ENCODE peak calls at places on chromosomes 1 and 21, in seven cellular contexts. One of them, this sample, is unnamed.
A peak's percentile ranks its signal among the peaks of the same experiment; 100 is the strongest.

GRCh38 chr1:213656482-213656881 is 331.3 kb upstream of the PROX1 start:
- DNase-seq in tibial nerve: no peak
- DNase-seq in prostate gland: no peak
- DNase-seq in heart left ventricle: no peak
- DNase-seq in A549: no peak
- DNase-seq in adrenal gland: no peak
- DNase-seq in ovary: no peak
- DNase-seq in this sample: no peak

GRCh38 chr21:16086121-16086520 is 356.3 kb downstream of the USP25 start:
- DNase-seq in tibial nerve: no peak
- DNase-seq in prostate gland: no peak
- DNase-seq in heart left ventricle: no peak
- DNase-seq in A549: no peak
- DNase-seq in adrenal gland: no peak
- DNase-seq in ovary: no peak
- DNase-seq in this sample: no peak

GRCh38 chr1:192546596-192547199 is 28.9 kb upstream of the RGS1 start:
- DNase-seq in tibial nerve: no peak
- DNase-seq in prostate gland: no peak
- DNase-seq in heart left ventricle: no peak
- DNase-seq in A549: no peak
- DNase-seq in adrenal gland: no peak
- DNase-seq in ovary: no peak
- DNase-seq in this sample: no peak

GRCh38 chr1:30793209-30793608 is 35.6 kb upstream of the LAPTM5 start:
- DNase-seq in tibial nerve: no peak
- DNase-seq in prostate gland: no peak
- DNase-seq in heart left ventricle: no peak
- DNase-seq in A549: no peak
- DNase-seq in adrenal gland: no peak
- DNase-seq in ovary: no peak
- DNase-seq in this sample: no peak

GRCh38 chr1:230392141-230392909 is 33.8 kb downstream of the PGBD5 start:
- DNase-seq in tibial nerve: no peak
- DNase-seq in prostate gland: no peak
- DNase-seq in heart left ventricle: no peak
- DNase-seq in A549: no peak
- DNase-seq in adrenal gland: no peak
- DNase-seq in ovary: no peak
- DNase-seq in this sample: no peak

GRCh38 chr1:56573311-56573710 is 6.1 kb downstream of the PLPP3 start:
- DNase-seq in tibial nerve: peak; percentile 34
- DNase-seq in prostate gland: no peak
- DNase-seq in heart left ventricle: no peak
- DNase-seq in A549: no peak
- DNase-seq in adrenal gland: no peak
- DNase-seq in ovary: no peak
- DNase-seq in this sample: no peak

GRCh38 chr1:199449221-199449620 is 578.3 kb upstream of the NR5A2 start:
- DNase-seq in tibial nerve: no peak
- DNase-seq in prostate gland: no peak
- DNase-seq in heart left ventricle: no peak
- DNase-seq in A549: no peak
- DNase-seq in adrenal gland: no peak
- DNase-seq in ovary: no peak
- DNase-seq in this sample: no peak

GRCh38 chr1:21334214-21335087 is 44.2 kb upstream of the ECE1 start:
- DNase-seq in tibial nerve: peak; percentile 61
- DNase-seq in prostate gland: no peak
- DNase-seq in heart left ventricle: peak; percentile 76
- DNase-seq in A549: peak; percentile 65
- DNase-seq in adrenal gland: peak; percentile 93
- DNase-seq in ovary: peak; percentile 83
- DNase-seq in this sample: no peak

GRCh38 chr1:28240024-28240423 is 4.1 kb downstream of the ATP5IF1 start:
- DNase-seq in tibial nerve: no peak
- DNase-seq in prostate gland: no peak
- DNase-seq in heart left ventricle: no peak
- DNase-seq in A549: no peak
- DNase-seq in adrenal gland: no peak
- DNase-seq in ovary: no peak
- DNase-seq in this sample: no peak

GRCh38 chr21:44969965-44970755 is 30.3 kb downstream of the SLX9 start:
- DNase-seq in tibial nerve: no peak
- DNase-seq in prostate gland: no peak
- DNase-seq in heart left ventricle: no peak
- DNase-seq in A549: no peak
- DNase-seq in adrenal gland: peak; percentile 61
- DNase-seq in ovary: no peak
- DNase-seq in this sample: no peak

GRCh38 chr21:34846601-34847112 is 177.9 kb downstream of the CLIC6 start:
- DNase-seq in tibial nerve: no peak
- DNase-seq in prostate gland: no peak
- DNase-seq in heart left ventricle: no peak
- DNase-seq in A549: peak; percentile 50
- DNase-seq in adrenal gland: no peak
- DNase-seq in ovary: no peak
- DNase-seq in this sample: no peak

GRCh38 chr1:15034656-15035055 is 118.9 kb upstream of the TMEM51 start:
- DNase-seq in tibial nerve: no peak
- DNase-seq in prostate gland: no peak
- DNase-seq in heart left ventricle: no peak
- DNase-seq in A549: no peak
- DNase-seq in adrenal gland: no peak
- DNase-seq in ovary: no peak
- DNase-seq in this sample: no peak

GRCh38 chr1:27668808-27669723 is 2.9 kb downstream of the IFI6 start:
- DNase-seq in tibial nerve: peak; percentile 58
- DNase-seq in prostate gland: peak; percentile 71
- DNase-seq in heart left ventricle: peak; percentile 80
- DNase-seq in A549: peak; percentile 58
- DNase-seq in adrenal gland: peak; percentile 75
- DNase-seq in ovary: peak; percentile 82
- DNase-seq in this sample: no peak

GRCh38 chr1:43671626-43672330 is 21.8 kb downstream of the KDM4A start:
- DNase-seq in tibial nerve: no peak
- DNase-seq in prostate gland: no peak
- DNase-seq in heart left ventricle: no peak
- DNase-seq in A549: no peak
- DNase-seq in adrenal gland: peak; percentile 74
- DNase-seq in ovary: no peak
- DNase-seq in this sample: no peak

GRCh38 chr1:171441278-171441677 is 44.1 kb upstream of the PRRC2C start:
- DNase-seq in tibial nerve: no peak
- DNase-seq in prostate gland: no peak
- DNase-seq in heart left ventricle: no peak
- DNase-seq in A549: peak; percentile 50
- DNase-seq in adrenal gland: peak; percentile 44
- DNase-seq in ovary: no peak
- DNase-seq in this sample: no peak

GRCh38 chr1:219040291-219040690 is 133.4 kb upstream of the LYPLAL1 start:
- DNase-seq in tibial nerve: no peak
- DNase-seq in prostate gland: no peak
- DNase-seq in heart left ventricle: no peak
- DNase-seq in A549: no peak
- DNase-seq in adrenal gland: no peak
- DNase-seq in ovary: no peak
- DNase-seq in this sample: no peak

GRCh38 chr1:94385354-94385947 is 32.7 kb upstream of the ABCD3 start:
- DNase-seq in tibial nerve: no peak
- DNase-seq in prostate gland: no peak
- DNase-seq in heart left ventricle: no peak
- DNase-seq in A549: no peak
- DNase-seq in adrenal gland: no peak
- DNase-seq in ovary: no peak
- DNase-seq in this sample: no peak

GRCh38 chr1:225813250-225813964 is 3.5 kb downstream of the EPHX1 start:
- DNase-seq in tibial nerve: peak; percentile 61
- DNase-seq in prostate gland: no peak
- DNase-seq in heart left ventricle: peak; percentile 72
- DNase-seq in A549: peak; percentile 96
- DNase-seq in adrenal gland: peak; percentile 90
- DNase-seq in ovary: peak; percentile 82
- DNase-seq in this sample: peak; percentile 87
- TF ChIP-seq POLR2A in tibial nerve: peak; percentile 24
- TF ChIP-seq POLR2A in prostate gland: peak; percentile 12
- TF ChIP-seq POLR2A in heart left ventricle: peak; percentile 26
- TF ChIP-seq POLR2A in A549: peak; percentile 21
- TF ChIP-seq POLR2A in adrenal gland: peak; percentile 75
- TF ChIP-seq POLR2A in ovary: peak; percentile 27
- TF ChIP-seq POLR2A in this sample: no peak

DNA sequence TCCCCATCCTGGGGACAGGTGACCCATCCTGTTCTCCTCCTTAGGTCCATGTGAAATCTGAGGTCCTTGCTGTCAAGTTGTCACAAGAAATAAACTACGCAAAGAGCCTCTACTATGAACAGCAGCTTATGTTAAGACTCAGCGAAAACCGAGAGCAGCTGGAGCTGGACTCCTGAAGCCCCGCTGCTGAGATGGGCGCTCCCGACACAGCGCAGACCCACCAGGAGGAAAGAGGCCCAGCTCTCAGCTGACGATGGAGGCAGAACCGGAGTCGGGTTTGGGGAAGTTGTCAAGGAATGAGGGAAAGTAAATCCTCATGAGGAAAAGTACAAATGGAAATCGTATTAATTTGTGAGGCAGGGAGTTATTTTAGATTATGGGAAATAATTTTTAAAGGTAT is 109.2 kb downstream of the DHRS3 start:
- DNase-seq in tibial nerve: no peak
- DNase-seq in prostate gland: no peak
- DNase-seq in heart left ventricle: no peak
- DNase-seq in A549: no peak
- DNase-seq in adrenal gland: no peak
- DNase-seq in ovary: no peak
- DNase-seq in this sample: no peak
- TF ChIP-seq CTCF in tibial nerve: no peak
- TF ChIP-seq CTCF in prostate gland: no peak
- TF ChIP-seq CTCF in heart left ventricle: no peak
- TF ChIP-seq CTCF in A549: no peak
- TF ChIP-seq CTCF in adrenal gland: no peak
- TF ChIP-seq CTCF in ovary: no peak
- TF ChIP-seq CTCF in this sample: no peak

GRCh38 chr1:109502368-109502851 is 7.1 kb downstream of the AMIGO1 start:
- DNase-seq in tibial nerve: no peak
- DNase-seq in prostate gland: no peak
- DNase-seq in heart left ventricle: no peak
- DNase-seq in A549: no peak
- DNase-seq in adrenal gland: no peak
- DNase-seq in ovary: no peak
- DNase-seq in this sample: no peak

GRCh38 chr1:109499661-109500536 is 6.0 kb downstream of the CYB561D1 start:
- DNase-seq in tibial nerve: no peak
- DNase-seq in prostate gland: no peak
- DNase-seq in heart left ventricle: no peak
- DNase-seq in A549: peak; percentile 56
- DNase-seq in adrenal gland: peak; percentile 63
- DNase-seq in ovary: no peak
- DNase-seq in this sample: no peak

GRCh38 chr1:109503935-109504334 is 5.6 kb downstream of the AMIGO1 start:
- DNase-seq in tibial nerve: no peak
- DNase-seq in prostate gland: no peak
- DNase-seq in heart left ventricle: no peak
- DNase-seq in A549: no peak
- DNase-seq in adrenal gland: no peak
- DNase-seq in ovary: no peak
- DNase-seq in this sample: no peak

GRCh38 chr1:109500886-109501285 is 7.0 kb downstream of the CYB561D1 start:
- DNase-seq in tibial nerve: no peak
- DNase-seq in prostate gland: no peak
- DNase-seq in heart left ventricle: no peak
- DNase-seq in A549: no peak
- DNase-seq in adrenal gland: no peak
- DNase-seq in ovary: peak; percentile 55
- DNase-seq in this sample: no peak

DNA sequence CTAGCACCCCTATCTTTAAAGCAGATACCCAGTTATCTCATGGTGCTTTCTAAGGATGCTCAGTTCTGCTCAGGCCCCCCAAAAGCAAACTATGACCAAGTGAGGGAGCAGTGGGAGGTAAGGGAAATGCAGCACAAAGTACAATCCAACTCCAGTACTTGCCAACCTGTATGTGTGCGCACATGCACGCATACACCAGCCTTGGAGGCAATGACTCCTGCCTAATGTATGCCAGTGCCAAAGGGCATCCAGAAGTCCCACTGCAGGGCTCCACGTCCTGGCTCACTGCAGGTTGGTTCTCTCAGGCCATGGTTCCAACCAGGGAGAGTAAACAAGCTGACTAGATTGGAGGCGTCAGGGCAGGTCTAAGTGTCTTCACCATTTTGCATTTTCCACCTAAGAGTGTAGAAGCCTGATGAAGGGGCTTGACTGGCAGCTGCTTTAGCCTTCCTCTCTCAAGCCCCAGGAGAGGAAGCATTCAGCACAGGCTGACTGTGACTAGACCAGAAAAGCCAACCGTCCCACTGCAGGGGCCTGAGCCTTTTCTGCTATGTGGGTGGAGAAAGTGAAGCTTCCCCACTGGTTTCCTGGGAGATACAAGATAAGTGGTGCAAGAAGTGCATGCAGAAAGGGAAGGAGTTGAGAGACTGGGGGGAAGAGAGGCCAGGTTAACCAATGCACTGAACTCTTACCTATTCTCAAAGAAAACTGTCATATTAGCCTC is 7.7 kb downstream of the AMIGO1 start:
- DNase-seq in tibial nerve: no peak
- DNase-seq in prostate gland: no peak
- DNase-seq in heart left ventricle: no peak
- DNase-seq in A549: no peak
- DNase-seq in adrenal gland: no peak
- DNase-seq in ovary: no peak
- DNase-seq in this sample: no peak
- H3K4me3 ChIP-seq in tibial nerve: no peak overlapping the region
- H3K4me3 ChIP-seq in prostate gland: no peak overlapping the region
- H3K4me3 ChIP-seq in heart left ventricle: no peak overlapping the region
- H3K4me3 ChIP-seq in A549: no peak overlapping the region
- H3K4me3 ChIP-seq in adrenal gland: no peak overlapping the region
- H3K4me3 ChIP-seq in ovary: no peak overlapping the region
- H3K4me3 ChIP-seq in this sample: no peak overlapping the region

GRCh38 chr1:19444399-19445021 is 40.8 kb downstream of the CAPZB start:
- DNase-seq in tibial nerve: no peak
- DNase-seq in prostate gland: no peak
- DNase-seq in heart left ventricle: no peak
- DNase-seq in A549: no peak
- DNase-seq in adrenal gland: no peak
- DNase-seq in ovary: no peak
- DNase-seq in this sample: no peak

GRCh38 chr1:19439464-19440171 is 45.7 kb downstream of the CAPZB start:
- DNase-seq in tibial nerve: no peak
- DNase-seq in prostate gland: peak; percentile 62
- DNase-seq in heart left ventricle: peak; percentile 49
- DNase-seq in A549: peak; percentile 25
- DNase-seq in adrenal gland: peak; percentile 75
- DNase-seq in ovary: no peak
- DNase-seq in this sample: no peak

GRCh38 chr1:19441048-19441447 is 44.3 kb downstream of the CAPZB start:
- DNase-seq in tibial nerve: no peak
- DNase-seq in prostate gland: no peak
- DNase-seq in heart left ventricle: no peak
- DNase-seq in A549: no peak
- DNase-seq in adrenal gland: peak; percentile 90
- DNase-seq in ovary: no peak
- DNase-seq in this sample: no peak

GRCh38 chr1:19443321-19443720 is 42.0 kb downstream of the CAPZB start:
- DNase-seq in tibial nerve: no peak
- DNase-seq in prostate gland: no peak
- DNase-seq in heart left ventricle: no peak
- DNase-seq in A549: no peak
- DNase-seq in adrenal gland: no peak
- DNase-seq in ovary: peak; percentile 52
- DNase-seq in this sample: no peak

GRCh38 chr1:19442150-19443096 is 42.9 kb downstream of the CAPZB start:
- DNase-seq in tibial nerve: no peak
- DNase-seq in prostate gland: no peak
- DNase-seq in heart left ventricle: no peak
- DNase-seq in A549: no peak
- DNase-seq in adrenal gland: no peak
- DNase-seq in ovary: peak; percentile 61
- DNase-seq in this sample: no peak
- TF ChIP-seq POLR2A in tibial nerve: no peak
- TF ChIP-seq POLR2A in prostate gland: no peak
- TF ChIP-seq POLR2A in heart left ventricle: no peak
- TF ChIP-seq POLR2A in A549: no peak
- TF ChIP-seq POLR2A in adrenal gland: no peak
- TF ChIP-seq POLR2A in ovary: no peak
- TF ChIP-seq POLR2A in this sample: no peak

This sample was measured in suprapubic skin.